ENCODE peak calls at places on chromosomes 1 and 21, in eight cellular contexts. J is BJ; X is neural progenitor cell; D is H1; O is naive thymus-derived CD4-positive, alpha-beta T cell; N is CD4-positive, alpha-beta memory T cell; A is HAP-1; G is PC-3. Q is an unnamed sample.

GRCh38 chr1:117683571-117684285 is 77.9 kb downstream of the TENT5C start:
- DNase-seq in A (no peak), N (no peak), D (no peak), O (no peak), X (no peak), J (peak; percentile 35), G (no peak), Q (no peak)

GRCh38 chr21:32597205-32597604 is 11.9 kb upstream of the TCP10L start:
- DNase-seq in N (no peak), D (no peak), O (no peak), X (no peak), J (peak; percentile 47), A (no peak), G (peak; percentile 98), Q (no peak)

GRCh38 chr1:204583909-204584632 is 67.9 kb downstream of the MDM4 start:
- DNase-seq in O (no peak), A (no peak), J (no peak), N (no peak), G (peak; percentile 37), X (no peak), D (no peak), Q (no peak)

GRCh38 chr21:25307489-25307888 is 299.8 kb downstream of the MRPL39 start:
- DNase-seq in G (peak; percentile 73), D (no peak), A (no peak), J (peak; percentile 4), O (no peak), X (no peak), N (no peak), Q (no peak)

GRCh38 chr1:180563013-180563827 is 4.5 kb downstream of the OVAAL start:
- DNase-seq in X (no peak), J (no peak), A (no peak), N (no peak), O (no peak), D (no peak), G (no peak), Q (no peak)

GRCh38 chr1:47409311-47410085 is 6.6 kb upstream of the FOXE3 start:
- DNase-seq in X (no peak), J (peak; percentile 71), O (no peak), N (no peak), D (no peak), A (no peak), G (no peak), Q (no peak)

GRCh38 chr1:106995970-106996369 is 60.5 kb upstream of the PRMT6 start:
- DNase-seq in A (no peak), J (no peak), G (no peak), N (no peak), D (no peak), O (no peak), X (no peak), Q (no peak)

GRCh38 chr1:203306089-203306969 is 1.0 kb downstream of the BTG2 start:
- DNase-seq in N (peak; percentile 56), O (peak; percentile 60), X (peak; percentile 58), J (peak; percentile 70), D (no peak), A (peak; percentile 78), G (peak; percentile 65), Q (no peak)

GRCh38 chr21:34935452-34935851 is 113.7 kb downstream of the RUNX1 start:
- DNase-seq in D (no peak), X (no peak), A (no peak), J (no peak), O (no peak), N (no peak), G (no peak), Q (no peak)

GRCh38 chr1:224106568-224107281 is 7.2 kb upstream of the FBXO28 start:
- DNase-seq in A (no peak), G (peak; percentile 85), X (peak; percentile 64), N (peak; percentile 18), J (no peak), D (peak; percentile 45), O (peak; percentile 7), Q (no peak)

GRCh38 chr1:3071507-3072177 is 2.6 kb downstream of the PRDM16 start:
- DNase-seq in D (no peak), N (no peak), O (no peak), X (no peak), J (no peak), A (no peak), G (no peak), Q (no peak)

GRCh38 chr1:244280859-244281258 is 170.8 kb downstream of the ADSS2 start:
- DNase-seq in D (no peak), A (no peak), G (peak; percentile 78), N (no peak), O (no peak), J (no peak), X (no peak), Q (no peak)

GRCh38 chr1:154747841-154748766 is 122.0 kb downstream of the KCNN3 start:
- DNase-seq in D (no peak), A (no peak), G (no peak), X (peak; percentile 44), O (peak; percentile 55), J (no peak), N (peak; percentile 50), Q (peak; percentile 38)

GRCh38 chr21:34609951-34610549 is 4.9 kb downstream of the RCAN1 start:
- DNase-seq in O (no peak), J (no peak), N (no peak), A (no peak), X (no peak), D (peak; percentile 37), G (no peak), Q (no peak)

GRCh38 chr21:43928230-43928607 is 63.2 kb downstream of the AGPAT3 start:
- DNase-seq in D (no peak), X (no peak), J (no peak), O (no peak), G (no peak), N (no peak), A (no peak), Q (no peak)
- H3K36me3 ChIP-seq in D (no peaks in the 10 kb centered on the region), X (no peaks in the 10 kb centered on the region), J (peaks cover 14% of the 10 kb centered on the region), O (no peaks in the 10 kb centered on the region), G (no peaks in the 10 kb centered on the region), N (peaks cover 17% of the 10 kb centered on the region), A (no peaks in the 10 kb centered on the region), Q (peaks cover 4% of the 10 kb centered on the region)

GRCh38 chr1:81678779-81679178 is 122.0 kb upstream of the ADGRL2 start:
- DNase-seq in A (no peak), O (no peak), D (no peak), X (no peak), G (peak; percentile 90), J (no peak), N (no peak), Q (no peak)

GRCh38 chr1:81681570-81681969 is 119.2 kb upstream of the ADGRL2 start:
- DNase-seq in A (peak; percentile 29), D (no peak), J (no peak), X (no peak), G (peak; percentile 87), N (no peak), O (no peak), Q (no peak)

GRCh38 chr1:81682490-81682889 is 118.2 kb upstream of the ADGRL2 start:
- DNase-seq in D (no peak), N (no peak), X (peak; percentile 42), A (peak; percentile 92), J (no peak), G (peak; percentile 61), O (no peak), Q (no peak)

GRCh38 chr1:81679972-81680371 is 120.8 kb upstream of the ADGRL2 start:
- DNase-seq in X (peak; percentile 82), G (peak; percentile 28), D (no peak), O (no peak), J (no peak), A (peak; percentile 93), N (no peak), Q (no peak)

GRCh38 chr1:81681104-81681503 is 119.6 kb upstream of the ADGRL2 start:
- DNase-seq in A (no peak), D (no peak), X (no peak), G (no peak), N (no peak), J (no peak), O (no peak), Q (no peak)
- H3K4me3 ChIP-seq in A (no peak overlapping the region), D (no peak overlapping the region), X (no peak overlapping the region), G (peak overlapping the region; percentile 10), N (no peak overlapping the region), J (no peak overlapping the region), O (no peak overlapping the region), Q (no peak overlapping the region)

GRCh38 chr1:91651671-91652071 is 151.0 kb downstream of the CDC7 start:
- DNase-seq in D (no peak), N (no peak), X (no peak), J (peak; percentile 8), O (no peak), A (no peak), G (peak; percentile 55), Q (no peak)
- H3K36me3 ChIP-seq in D (no peaks in the 10 kb centered on the region), N (no peaks in the 10 kb centered on the region), X (no peaks in the 10 kb centered on the region), J (no peaks in the 10 kb centered on the region), O (no peaks in the 10 kb centered on the region), A (no peaks in the 10 kb centered on the region), G (no peaks in the 10 kb centered on the region), Q (no peaks in the 10 kb centered on the region)

GRCh38 chr1:22636369-22636768 is at the start of gene C1QA:
- DNase-seq in O (no peak), A (no peak), X (no peak), J (no peak), N (no peak), D (no peak), G (no peak), Q (no peak)
- H3K4me3 ChIP-seq in O (no peak within 1 kb of the TSS), A (no peak within 1 kb of the TSS), X (no peak within 1 kb of the TSS), J (no peak within 1 kb of the TSS), N (no peak within 1 kb of the TSS), D (no peak within 1 kb of the TSS), G (no peak within 1 kb of the TSS), Q (no peak within 1 kb of the TSS)

DNA sequence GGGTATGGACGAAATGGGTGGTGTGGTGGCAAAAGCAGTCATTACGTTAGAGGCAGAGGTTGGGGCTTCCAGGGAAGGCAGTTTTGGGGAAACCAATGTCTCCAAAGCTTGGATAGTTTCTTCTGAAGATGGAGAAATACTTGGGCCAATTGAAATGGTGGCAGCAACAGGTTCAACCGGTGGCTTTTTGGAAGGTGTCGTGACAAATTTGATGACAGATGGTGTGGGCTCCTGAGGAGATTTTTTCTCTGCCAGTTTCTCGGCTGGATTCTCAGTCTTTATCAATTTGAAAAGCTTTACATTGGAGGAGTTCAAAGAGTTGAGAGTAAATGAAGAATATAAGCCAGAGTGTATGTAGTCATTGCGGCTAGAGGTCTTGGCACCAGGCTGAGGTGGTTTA is 11.5 kb downstream of the ELK4 start:
- DNase-seq in A (no peak), N (no peak), O (no peak), X (no peak), D (no peak), G (no peak), J (no peak), Q (no peak)
- H3K36me3 ChIP-seq in A (peaks cover 51% of the 10 kb centered on the region), N (peaks cover 60% of the 10 kb centered on the region), O (peaks cover 36% of the 10 kb centered on the region), X (peaks cover 40% of the 10 kb centered on the region), D (peaks cover 16% of the 10 kb centered on the region), G (peaks cover 50% of the 10 kb centered on the region), J (peaks cover 8% of the 10 kb centered on the region), Q (peaks cover 29% of the 10 kb centered on the region)

DNA sequence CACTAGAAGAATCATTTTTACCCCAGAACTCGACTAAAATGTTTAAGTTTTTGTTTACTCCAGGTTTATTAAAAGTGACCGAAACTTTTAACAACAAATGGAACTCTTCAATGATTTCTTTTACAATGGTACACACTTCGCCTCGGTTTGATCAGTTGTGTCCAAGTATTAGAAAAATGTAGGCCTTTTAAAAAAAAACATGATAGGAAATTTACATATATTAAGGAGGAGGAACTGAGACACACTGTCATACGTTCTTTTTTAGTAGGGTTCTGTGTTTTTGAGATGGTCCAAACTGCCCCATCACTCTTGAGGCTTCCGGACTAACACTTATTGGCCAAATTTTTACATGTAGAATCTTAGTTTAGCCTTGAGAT is 1.3 kb downstream of the PRDM2 start:
- DNase-seq in G (no peak), D (no peak), N (peak; percentile 35), O (no peak), A (no peak), X (no peak), J (no peak), Q (no peak)
- H3K4me3 ChIP-seq in G (peak overlapping the region; percentile 88), D (no peak overlapping the region), N (peak overlapping the region; percentile 69), O (peak overlapping the region; percentile 64), A (peak overlapping the region; percentile 31), X (peak overlapping the region; percentile 80), J (peak overlapping the region; percentile 75), Q (peak overlapping the region; percentile 62)

Q was measured in CD8-positive, alpha-beta T cell.